ENCODE peak calls at places on chromosomes 3 and 15, in five cellular contexts. A is occipital lobe; B is GM12891; I is CD8-positive, alpha-beta T cell; G is AG08396. L is an unnamed sample.

GRCh38 chr3:7340795-7341194 is 479.9 kb downstream of the GRM7 start:
- DNase-seq in A (no peak), B (no peak), I (no peak), G (no peak), L (no peak)

GRCh38 chr3:4511491-4512251 is 18.5 kb downstream of the ITPR1 start:
- DNase-seq in A (no peak), B (no peak), I (no peak), G (no peak), L (no peak)

GRCh38 chr3:58563386-58564035 is 13.7 kb downstream of the FAM107A start:
- DNase-seq in A (no peak), B (no peak), I (no peak), G (no peak), L (no peak)

GRCh38 chr3:169662215-169663070 is 1.1 kb downstream of the MECOM start:
- DNase-seq in A (peak), B (no peak), I (peak), G (peak), L (peak)

GRCh38 chr15:48888836-48889235 is 10.9 kb downstream of the EID1 start:
- DNase-seq in A (no peak), B (no peak), I (no peak), G (no peak), L (no peak)

GRCh38 chr3:178420033-178420432 is 116.2 kb upstream of the KCNMB2 start:
- DNase-seq in A (no peak), B (no peak), I (no peak), G (no peak), L (no peak)

GRCh38 chr3:190495796-190496195 is 18.1 kb upstream of the IL1RAP start:
- DNase-seq in A (no peak), B (no peak), I (no peak), G (no peak), L (no peak)

GRCh38 chr3:188125076-188125475 is 28.9 kb upstream of the LPP start:
- DNase-seq in A (no peak), B (no peak), I (no peak), G (no peak), L (no peak)

GRCh38 chr3:89372456-89372855 is 265.0 kb downstream of the EPHA3 start:
- DNase-seq in A (no peak), B (no peak), I (no peak), G (no peak), L (peak)

GRCh38 chr3:115021061-115021460 is 126.0 kb downstream of the ZBTB20 start:
- DNase-seq in A (no peak), B (no peak), I (no peak), G (no peak), L (no peak)

GRCh38 chr3:65776494-65776893 is 262.2 kb downstream of the MAGI1 start:
- DNase-seq in A (no peak), B (no peak), I (no peak), G (peak), L (peak)

GRCh38 chr3:54262541-54262940 is 140.2 kb downstream of the CACNA2D3 start:
- DNase-seq in A (no peak), B (no peak), I (no peak), G (no peak), L (no peak)